ENCODE peak calls at places on chromosomes 12 and 14, in four cellular contexts. S is CD8-positive, alpha-beta memory T cell; L is Panc1; R is keratinocyte. Y is an unnamed sample. For H3K9me3, the result is how much of the 10 kb centered on the place peaks cover.

GRCh38 chr12:5723071-5723470 is 222.0 kb downstream of the ANO2 start:
- DNase-seq in S (no peak), L (no peak), R (no peak), Y (no peak)

GRCh38 chr12:75892779-75893408 is 138.7 kb downstream of the PHLDA1 start:
- DNase-seq in S (no peak), L (no peak), R (no peak), Y (no peak)

GRCh38 chr12:21711376-21711775 is 53.7 kb upstream of the LDHB start:
- DNase-seq in S (no peak), L (no peak), R (no peak), Y (no peak)

GRCh38 chr14:52190532-52190931 is 77.0 kb upstream of the PTGDR start:
- DNase-seq in S (no peak), L (no peak), R (no peak), Y (no peak)

GRCh38 chr14:104387385-104388010 is 192.1 kb upstream of the C14orf180 start:
- DNase-seq in S (no peak), L (no peak), R (no peak), Y (peak)

GRCh38 chr12:57837779-57838562 is 8.6 kb downstream of the CTDSP2 start:
- DNase-seq in S (peak), L (no peak), R (no peak), Y (no peak)

GRCh38 chr12:49904601-49905000 is 901 bp upstream of the FAIM2 start:
- DNase-seq in S (no peak), L (no peak), R (no peak), Y (no peak)

GRCh38 chr12:48197549-48197966 is 5.5 kb downstream of the OR10AD1 start:
- DNase-seq in S (peak), L (peak), R (no peak), Y (peak)

GRCh38 chr14:79483472-79483871 is 727.8 kb downstream of the DIO2 start:
- DNase-seq in S (no peak), L (no peak), R (no peak), Y (no peak)

GRCh38 chr14:51353901-51354300 is 113.9 kb downstream of the TMX1 start:
- DNase-seq in S (no peak), L (no peak), R (no peak), Y (no peak)

GRCh38 chr12:32201096-32201495 is 94.4 kb downstream of the BICD1 start:
- DNase-seq in S (no peak), L (no peak), R (no peak), Y (no peak)

GRCh38 chr14:105838591-105839424 is 312.4 kb downstream of the TMEM121 start:
- DNase-seq in S (no peak), L (no peak), R (no peak), Y (no peak)
- H3K9me3 ChIP-seq in S (under half), L (under half), R (under half), Y (under half)

DNA sequence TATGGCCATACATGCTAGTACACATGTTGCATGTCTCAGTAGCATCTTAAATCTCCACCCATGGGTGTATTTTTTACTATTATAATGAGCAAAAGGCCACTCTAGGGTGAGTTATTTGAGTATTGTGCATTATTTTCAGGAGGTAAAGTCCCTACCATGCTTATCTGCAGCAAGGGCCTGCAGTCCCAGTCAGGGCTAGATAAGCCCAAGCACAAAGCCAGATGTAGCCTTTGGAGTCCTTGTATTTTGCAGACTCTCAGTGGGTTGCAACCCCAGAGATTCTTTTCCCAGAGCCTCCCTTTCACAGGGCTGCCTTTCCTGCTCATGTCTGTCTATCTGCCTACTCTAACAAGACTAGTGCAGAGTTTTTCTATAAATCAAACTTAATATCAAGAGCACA is 295.3 kb downstream of the IPO8 start:
- DNase-seq in S (no peak), L (no peak), R (no peak), Y (no peak)
- H3K9me3 ChIP-seq in S (under half), L (under half), R (under half), Y (under half)

GRCh38 chr14:20179218-20179617 is 11.5 kb upstream of the OR11G2 start:
- DNase-seq in S (no peak), L (no peak), R (no peak), Y (no peak)

GRCh38 chr14:20184181-20184580 is 6.5 kb upstream of the OR11G2 start:
- DNase-seq in S (no peak), L (no peak), R (no peak), Y (no peak)

GRCh38 chr14:20176330-20176729 is 14.4 kb upstream of the OR11G2 start:
- DNase-seq in S (no peak), L (no peak), R (no peak), Y (no peak)

GRCh38 chr14:20177433-20177974 is 13.2 kb upstream of the OR11G2 start:
- DNase-seq in S (no peak), L (no peak), R (no peak), Y (no peak)

GRCh38 chr14:20179880-20180279 is 10.8 kb upstream of the OR11G2 start:
- DNase-seq in S (no peak), L (no peak), R (no peak), Y (no peak)
- H3K9me3 ChIP-seq in S (under half), L (under half), R (under half), Y (under half)

DNA sequence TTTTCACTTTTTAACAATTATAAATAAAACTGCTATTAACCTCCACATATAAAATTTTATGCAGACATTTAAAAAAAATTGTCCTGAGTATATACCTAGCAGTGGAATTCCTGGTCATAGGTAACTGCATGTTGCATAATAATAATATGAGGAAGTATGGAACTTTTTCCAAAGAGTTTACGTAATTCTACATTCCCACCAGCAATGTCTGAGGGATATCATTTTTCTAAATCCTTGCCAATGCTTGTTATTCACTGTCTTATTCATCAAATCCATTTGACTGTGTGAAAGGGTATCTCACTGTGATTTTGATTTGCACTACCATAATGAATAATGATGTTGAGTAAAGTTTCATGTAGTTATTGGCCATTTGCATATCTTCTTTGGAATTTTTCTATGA is 393.8 kb downstream of the LRFN5 start:
- DNase-seq in S (no peak), L (no peak), R (no peak), Y (no peak)
- H3K9me3 ChIP-seq in S (under half), L (under half), R (under half), Y (under half)

GRCh38 chr12:66139328-66139727 is 8.8 kb upstream of the LLPH start:
- DNase-seq in S (no peak), L (no peak), R (no peak), Y (no peak)
- H3K9me3 ChIP-seq in S (under half), L (under half), R (under half), Y (under half)

GRCh38 chr12:34212651-34213050 is 190.4 kb downstream of the ALG10 start:
- DNase-seq in S (no peak), L (no peak), R (no peak), Y (no peak)

GRCh38 chr12:34210183-34210582 is 187.9 kb downstream of the ALG10 start:
- DNase-seq in S (no peak), L (no peak), R (no peak), Y (no peak)

GRCh38 chr12:34208331-34209258 is 186.3 kb downstream of the ALG10 start:
- DNase-seq in S (no peak), L (no peak), R (no peak), Y (no peak)

GRCh38 chr12:34209259-34209835 is 187.1 kb downstream of the ALG10 start:
- DNase-seq in S (no peak), L (no peak), R (no peak), Y (no peak)

GRCh38 chr12:34210689-34211530 is 188.6 kb downstream of the ALG10 start:
- DNase-seq in S (no peak), L (no peak), R (no peak), Y (no peak)
- H3K9me3 ChIP-seq in S (under half), L (under half), R (under half), Y (under half)